ENCODE peak calls at places on chromosomes 4 and X, in four cellular contexts. Z is adipocyte, U is choroid plexus epithelial cell, X is renal cortical epithelial cell. W is an unnamed sample.

GRCh38 chr4:170008801-170009200 is 17.4 kb downstream of the MFAP3L start:
- DNase-seq in Z (no peak), U (no peak), X (no peak), W (no peak)

GRCh38 chr4:6523251-6523650 is 50.8 kb upstream of the PPP2R2C start:
- DNase-seq in Z (no peak), U (peak), X (no peak), W (no peak)

GRCh38 chr4:1010522-1011021 is 854 bp upstream of the FGFRL1 start:
- DNase-seq in Z (peak), U (peak), X (peak), W (no peak)

GRCh38 chr4:101019941-101020401 is 327.4 kb downstream of the PPP3CA start:
- DNase-seq in Z (no peak), U (peak), X (peak), W (no peak)

GRCh38 chrX:131802836-131803626 is 220.1 kb upstream of the STK26 start:
- DNase-seq in Z (peak), U (no peak), X (no peak), W (no peak)

GRCh38 chrX:136034622-136035021 is 49.4 kb downstream of the SLC9A6 start:
- DNase-seq in Z (no peak), U (no peak), X (no peak), W (no peak)

GRCh38 chrX:50627696-50628095 is 157.1 kb upstream of the DGKK start:
- DNase-seq in Z (no peak), U (no peak), X (no peak), W (no peak)

GRCh38 chr4:38753021-38753806 is 29.6 kb downstream of the TLR10 start:
- DNase-seq in Z (peak), U (peak), X (peak), W (peak)

GRCh38 chrX:134948333-134949241 is 42.2 kb upstream of the SMIM10 start:
- DNase-seq in Z (peak), U (peak), X (no peak), W (no peak)

GRCh38 chr4:112900416-112900815 is 149.0 kb upstream of the ANK2 start:
- DNase-seq in Z (no peak), U (no peak), X (no peak), W (no peak)

GRCh38 chr4:133154725-133155124 is 5.6 kb downstream of the PCDH10 start:
- DNase-seq in Z (peak), U (peak), X (peak), W (peak)

GRCh38 chr4:152591361-152591760 is 55.5 kb upstream of the FBXW7 start:
- DNase-seq in Z (peak), U (peak), X (peak), W (no peak)

GRCh38 chrX:8731579-8732395 is at the start of gene ANOS1:
- DNase-seq in Z (peak), U (peak), X (no peak), W (peak)

W was measured in putamen.